ENCODE peak calls at places on chromosome 9, in four cellular contexts. O, J, I and Q are unnamed samples.

GRCh38 chr9:87564706-87565335 is 67.2 kb downstream of the DAPK1 start:
- DNase-seq in O (no peak), I (no peak), J (no peak), Q (no peak)

GRCh38 chr9:104740596-104740995 is 6.9 kb upstream of the NIPSNAP3A start:
- DNase-seq in J (no peak), I (no peak), O (peak), Q (no peak)

GRCh38 chr9:88090151-88090581 is 48.1 kb downstream of the SPATA31C2 start:
- DNase-seq in I (no peak), J (no peak), O (peak), Q (peak)

GRCh38 chr9:35835216-35835604 is 6.2 kb downstream of the TMEM8B start:
- DNase-seq in J (peak), I (no peak), O (no peak), Q (peak)

GRCh38 chr9:86700601-86701000 is 246.7 kb downstream of the GAS1 start:
- DNase-seq in J (no peak), I (no peak), O (peak), Q (no peak)

GRCh38 chr9:124455820-124456219 is 5.6 kb downstream of the ADGRD2 start:
- DNase-seq in I (no peak), O (no peak), J (no peak), Q (no peak)

GRCh38 chr9:2016411-2017208 is 1.5 kb downstream of the SMARCA2 start:
- DNase-seq in O (peak), J (peak), I (no peak), Q (peak)

GRCh38 chr9:131734781-131735180 is 5.1 kb downstream of the RAPGEF1 start:
- DNase-seq in O (no peak), J (no peak), I (no peak), Q (no peak)

GRCh38 chr9:31140316-31140715 is 1244.1 kb upstream of the ACO1 start:
- DNase-seq in I (no peak), J (no peak), O (no peak), Q (peak)

GRCh38 chr9:81588148-81588874 is 101.0 kb downstream of the TLE1 start:
- DNase-seq in I (no peak), J (no peak), O (peak), Q (no peak)

GRCh38 chr9:76667521-76667957 is 96.7 kb upstream of the PCA3 start:
- DNase-seq in J (no peak), I (no peak), O (peak), Q (no peak)

GRCh38 chr9:70256123-70256551 is 2.6 kb upstream of the SMC5 start:
- DNase-seq in I (no peak), J (no peak), O (peak), Q (no peak)

GRCh38 chr9:102941868-102942267 is 53.3 kb upstream of the CYLC2 start:
- DNase-seq in O (no peak), I (no peak), J (no peak), Q (no peak)

GRCh38 chr9:69731348-69731747 is 28.5 kb downstream of the PTAR1 start:
- DNase-seq in O (no peak), J (no peak), I (no peak), Q (no peak)

GRCh38 chr9:111627260-111627963 is 3.7 kb upstream of the DNAJC25 start:
- DNase-seq in I (no peak), O (no peak), J (no peak), Q (no peak)

GRCh38 chr9:110555551-110555950 is 24.0 kb downstream of the SVEP1 start:
- DNase-seq in O (no peak), J (no peak), I (no peak), Q (no peak)

GRCh38 chr9:89413963-89414638 is 83.8 kb downstream of the SEMA4D start:
- DNase-seq in O (no peak), J (no peak), I (no peak), Q (no peak)

GRCh38 chr9:36543916-36544315 is 28.8 kb upstream of the MELK start:
- DNase-seq in O (no peak), J (no peak), I (no peak), Q (no peak)

GRCh38 chr9:93645149-93645889 is 68.9 kb downstream of the PHF2 start:
- DNase-seq in O (no peak), J (no peak), I (no peak), Q (no peak)

GRCh38 chr9:88814521-88815101 is 176.7 kb upstream of the S1PR3 start:
- DNase-seq in O (peak), I (no peak), J (no peak), Q (no peak)

GRCh38 chr9:130470269-130470668 is 25.5 kb downstream of the ASS1 start:
- DNase-seq in O (no peak), I (no peak), J (no peak), Q (no peak)

GRCh38 chr9:130465383-130466096 is 20.8 kb downstream of the ASS1 start:
- DNase-seq in J (peak), I (no peak), O (no peak), Q (no peak)

GRCh38 chr9:130466537-130467217 is 21.9 kb downstream of the ASS1 start:
- DNase-seq in I (no peak), O (no peak), J (no peak), Q (no peak)

GRCh38 chr9:130468566-130468965 is 23.8 kb downstream of the ASS1 start:
- DNase-seq in J (no peak), O (no peak), I (no peak), Q (no peak)

GRCh38 chr9:130467371-130467770 is 22.6 kb downstream of the ASS1 start:
- DNase-seq in J (no peak), I (no peak), O (no peak), Q (no peak)
- H4K5ac ChIP-seq in J (no peak), I (no peak), O (no peak), Q (no peak)

GRCh38 chr9:127395491-127396252 is 1.3 kb upstream of the SLC2A8 start:
- DNase-seq in I (no peak), O (no peak), J (no peak), Q (no peak)

GRCh38 chr9:127390563-127390962 is 6.4 kb upstream of the SLC2A8 start:
- DNase-seq in O (no peak), I (no peak), J (no peak), Q (peak)

GRCh38 chr9:127393680-127394079 is 3.3 kb upstream of the SLC2A8 start:
- DNase-seq in I (no peak), O (peak), J (no peak), Q (peak)

GRCh38 chr9:127392166-127392565 is 4.8 kb upstream of the SLC2A8 start:
- DNase-seq in O (no peak), J (no peak), I (no peak), Q (no peak)

DNA sequence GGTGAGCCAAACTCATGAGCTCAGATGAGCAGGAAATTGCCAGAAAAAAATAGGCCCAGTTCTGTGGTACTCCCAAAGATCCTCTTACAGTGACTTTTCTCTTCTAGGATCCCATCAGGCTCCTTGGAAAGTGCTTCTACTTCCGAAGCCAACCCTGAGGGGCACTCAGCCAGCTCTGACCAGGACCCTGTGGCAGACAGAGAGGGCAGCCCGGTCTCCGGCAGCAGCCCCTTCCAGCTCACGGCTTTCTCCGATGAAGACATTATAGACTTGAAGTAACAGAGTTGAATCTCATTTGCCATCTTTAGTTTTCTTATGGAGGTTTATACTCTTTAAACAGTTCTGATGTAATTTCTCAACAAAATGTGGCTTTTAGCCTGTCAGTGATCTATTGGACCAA is 4.0 kb upstream of the SLC2A8 start:
- DNase-seq in I (no peak), O (no peak), J (no peak), Q (no peak)
- H2AK5ac ChIP-seq in I (no peak), O (no peak), J (no peak), Q (no peak)

GRCh38 chr9:14462950-14463349 is 149.0 kb upstream of the NFIB start:
- DNase-seq in I (no peak), J (no peak), O (no peak), Q (no peak)

GRCh38 chr9:14471041-14471440 is 157.1 kb upstream of the NFIB start:
- DNase-seq in J (no peak), I (no peak), O (no peak), Q (no peak)

GRCh38 chr9:14466828-14467227 is 152.9 kb upstream of the NFIB start:
- DNase-seq in J (no peak), I (no peak), O (no peak), Q (no peak)

GRCh38 chr9:14466429-14466818 is 152.5 kb upstream of the NFIB start:
- DNase-seq in I (no peak), J (peak), O (no peak), Q (no peak)

GRCh38 chr9:14467675-14468374 is 153.9 kb upstream of the NFIB start:
- DNase-seq in I (no peak), O (no peak), J (no peak), Q (no peak)
- H4K5ac ChIP-seq in I (no peak), O (no peak), J (no peak), Q (no peak)

DNA sequence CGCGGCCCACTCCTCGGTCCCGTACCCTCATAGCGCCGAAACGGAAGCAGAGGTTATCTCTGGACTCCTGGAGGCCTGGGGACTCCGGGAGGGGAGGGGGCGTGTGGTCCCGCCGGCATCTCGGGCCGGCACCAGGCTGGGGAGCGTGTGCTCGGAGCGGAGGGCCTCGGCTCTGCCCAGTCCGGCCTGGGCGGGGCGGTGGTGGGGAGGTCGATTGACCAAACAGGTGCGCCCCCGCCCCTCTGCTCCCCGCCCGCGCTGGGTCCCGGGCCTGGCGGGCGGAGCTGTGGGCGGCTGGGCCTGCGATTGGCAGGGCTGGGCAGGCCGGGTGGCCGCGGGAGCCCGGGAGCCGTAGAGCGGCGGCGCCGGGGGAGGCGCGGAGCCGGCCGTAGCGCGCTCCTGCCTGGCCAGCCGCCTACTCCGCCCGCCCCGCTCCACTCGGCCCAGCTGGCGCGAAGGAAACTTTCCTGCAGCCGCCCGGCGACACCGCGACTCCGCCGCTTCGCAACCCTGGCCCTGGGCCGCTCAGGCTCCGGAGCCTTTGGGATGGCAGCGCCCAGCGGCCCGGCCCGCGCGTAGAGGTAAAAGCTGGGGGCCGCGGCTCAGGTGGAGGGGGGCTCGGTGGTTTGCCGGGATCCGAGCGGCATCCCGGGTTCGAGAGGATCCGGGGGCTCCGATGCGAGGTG is 52.1 kb upstream of the DAB2IP start:
- DNase-seq in J (peak), O (peak), I (peak), Q (peak)
- H2AK5ac ChIP-seq in J (no peak), O (peak), I (no peak), Q (no peak)

DNA sequence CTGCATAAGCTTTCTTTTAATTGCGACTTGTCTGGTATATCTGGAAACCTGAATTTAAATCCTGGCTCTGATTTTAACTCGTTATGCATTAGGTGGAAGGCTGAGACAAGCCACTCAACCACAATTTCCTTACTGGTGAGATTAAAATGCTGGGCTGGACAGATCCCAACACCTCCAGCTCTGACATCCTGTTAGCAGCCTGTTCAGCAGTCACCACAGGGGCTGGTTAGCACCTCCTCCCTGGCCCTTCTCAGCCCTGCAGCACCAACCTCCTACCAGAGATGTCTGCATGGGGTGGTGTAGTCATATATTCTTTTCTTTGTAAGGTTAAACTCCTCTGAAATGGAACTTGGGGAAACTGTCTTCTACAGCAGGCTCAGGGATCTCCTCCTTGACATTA is 156.5 kb upstream of the NFIL3 start:
- DNase-seq in J (no peak), O (peak), I (no peak), Q (peak)
- H4K5ac ChIP-seq in J (no peak), O (no peak), I (no peak), Q (no peak)

GRCh38 chr9:136971746-136972145 is 5.6 kb upstream of the PTGDS start:
- DNase-seq in I (no peak), J (no peak), O (no peak), Q (no peak)
- H2AK5ac ChIP-seq in I (no peak), J (no peak), O (no peak), Q (no peak)

GRCh38 chr9:109456811-109457210 is 41.3 kb downstream of the PTPN3 start:
- DNase-seq in I (no peak), J (no peak), O (no peak), Q (no peak)
- H4K5ac ChIP-seq in I (no peak), J (no peak), O (no peak), Q (no peak)

GRCh38 chr9:136885950-136886578 is at the start of gene TRAF2:
- DNase-seq in I (peak), J (peak), O (peak), Q (peak)
- H2AK5ac ChIP-seq in I (no peak), J (no peak), O (peak), Q (no peak)

GRCh38 chr9:135391759-135392158 is 87.8 kb upstream of the PPP1R26 start:
- DNase-seq in O (no peak), I (no peak), J (no peak), Q (no peak)
- H4K5ac ChIP-seq in O (no peak), I (no peak), J (no peak), Q (no peak)

GRCh38 chr9:114406441-114406840 is 18.7 kb upstream of the AKNA start:
- DNase-seq in O (no peak), I (no peak), J (no peak), Q (no peak)
- H2AK5ac ChIP-seq in O (peak), I (no peak), J (no peak), Q (no peak)